ENCODE peak calls at places on chromosomes 4 and X, in four cellular contexts. B is fibroblast of lung, S is tibial nerve, C is Calu3. A is an unnamed sample.

GRCh38 chrX:53300157-53300556 is 18.8 kb upstream of the IQSEC2 start:
- DNase-seq in S (no peak), B (no peak), C (no peak), A (no peak)

GRCh38 chr4:163300445-163300844 is 32.0 kb downstream of the NPY1R start:
- DNase-seq in S (no peak), B (no peak), C (no peak), A (no peak)

GRCh38 chr4:99947608-99948007 is 1.2 kb upstream of the DNAJB14 start:
- DNase-seq in B (no peak), C (no peak), S (no peak), A (no peak)

GRCh38 chrX:80022363-80023031 is 7.9 kb downstream of the TBX22 start:
- DNase-seq in C (no peak), B (no peak), S (no peak), A (no peak)

GRCh38 chr4:123746981-123747380 is 350.4 kb downstream of the SPRY1 start:
- DNase-seq in S (no peak), B (no peak), C (no peak), A (no peak)

GRCh38 chr4:155592568-155593343 is 73.9 kb upstream of the GUCY1A1 start:
- DNase-seq in C (no peak), S (no peak), B (peak; percentile 70), A (no peak)

GRCh38 chrX:84188320-84188834 is 378 bp upstream of the RPS6KA6 start:
- DNase-seq in C (peak; percentile 58), S (no peak), B (peak; percentile 60), A (peak; percentile 57)

GRCh38 chr4:183118585-183118984 is 19.5 kb downstream of the WWC2 start:
- DNase-seq in B (peak; percentile 98), S (no peak), C (no peak), A (no peak)

GRCh38 chr4:184857446-184858121 is 31.8 kb upstream of the ACSL1 start:
- DNase-seq in C (no peak), B (no peak), S (no peak), A (no peak)

GRCh38 chr4:38179690-38180299 is 219.6 kb downstream of the PTTG2 start:
- DNase-seq in B (peak; percentile 85), C (peak; percentile 73), S (peak; percentile 61), A (peak; percentile 71)

GRCh38 chrX:25144043-25144940 is 128.5 kb upstream of the ARX start:
- DNase-seq in B (peak; percentile 36), C (peak; percentile 57), S (peak; percentile 49), A (peak; percentile 48)

GRCh38 chr4:151563194-151563593 is 154.2 kb downstream of the FHIP1A start:
- DNase-seq in S (no peak), C (peak; percentile 7), B (peak; percentile 34), A (no peak)

GRCh38 chr4:18034099-18034498 is 12.5 kb upstream of the LCORL start:
- DNase-seq in B (no peak), C (no peak), S (no peak), A (no peak)

GRCh38 chr4:185773419-185773818 is 38.6 kb downstream of the SORBS2 start:
- DNase-seq in B (no peak), C (no peak), S (no peak), A (no peak)

GRCh38 chr4:108473163-108473720 is 147.1 kb upstream of the RPL34 start:
- DNase-seq in S (no peak), B (no peak), C (no peak), A (no peak)

GRCh38 chr4:7263166-7263565 is 70.8 kb downstream of the SORCS2 start:
- DNase-seq in C (no peak), B (no peak), S (no peak), A (no peak)

GRCh38 chrX:4277122-4277521 is 563.7 kb upstream of the PRKX start:
- DNase-seq in S (no peak), C (no peak), B (no peak), A (no peak)
- TF ChIP-seq CTCF in S (no peak), C (peak; percentile 16), B (no peak), A (peak; percentile 19)

DNA sequence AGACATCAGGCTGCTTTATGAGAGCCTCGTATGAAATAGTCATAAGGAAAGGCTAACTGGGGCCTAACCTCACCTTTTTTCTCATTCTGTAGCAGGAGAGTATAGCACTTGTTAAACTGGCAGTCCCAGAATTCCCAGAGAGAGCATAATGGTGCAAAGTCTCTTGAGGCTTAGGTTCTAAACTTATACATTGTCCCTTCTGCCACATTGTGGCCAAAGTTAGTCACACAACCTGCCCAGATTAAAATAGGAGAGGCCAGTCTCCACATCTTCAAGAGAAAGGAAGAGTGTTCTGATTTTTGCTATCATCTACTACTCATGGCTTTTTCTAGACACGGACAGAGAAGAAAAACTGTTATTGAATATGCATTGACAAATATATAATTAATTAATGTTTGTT is 1588.9 kb upstream of the PCDH7 start:
- DNase-seq in B (no peak), S (no peak), C (no peak), A (no peak)
- TF ChIP-seq CTCF in B (no peak), S (no peak), C (no peak), A (peak; percentile 8)

DNA sequence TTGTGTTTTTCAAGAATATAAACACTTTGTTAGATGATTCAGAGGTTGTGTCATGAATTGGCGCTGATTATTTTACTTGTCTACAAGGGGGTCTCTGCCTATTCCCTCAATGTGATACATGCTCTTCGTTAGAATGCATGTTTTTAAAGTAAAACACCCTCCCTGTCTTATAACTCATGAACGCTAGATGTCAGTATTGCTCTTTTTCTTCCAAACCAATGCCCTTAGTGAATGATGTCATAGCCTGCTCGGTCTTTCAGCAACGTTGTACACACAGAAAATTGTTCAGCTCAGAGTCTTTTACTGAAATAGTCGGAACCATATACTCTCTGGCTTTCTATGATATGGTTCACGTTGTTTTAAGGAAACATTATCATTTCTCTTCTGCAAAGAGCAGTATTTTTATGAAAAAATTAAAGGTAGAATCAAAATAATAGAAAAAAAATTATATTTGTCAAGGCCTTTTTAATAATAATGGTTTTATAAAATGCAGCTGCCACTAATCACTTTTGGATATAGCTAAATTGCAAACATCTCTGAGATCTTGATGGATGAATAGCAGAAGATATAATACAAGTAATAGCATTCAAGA is 292.9 kb downstream of the TLL1 start:
- DNase-seq in C (peak; percentile 16), B (peak; percentile 66), S (no peak), A (peak; percentile 9)
- TF ChIP-seq CTCF in C (peak; percentile 16), B (peak; percentile 67), S (peak; percentile 66), A (peak; percentile 82)

GRCh38 chr4:8679032-8679431 is 86.5 kb downstream of the CPZ start:
- DNase-seq in C (no peak), S (no peak), B (no peak), A (no peak)
- TF ChIP-seq CTCF in C (no peak), S (no peak), B (no peak), A (no peak)

DNA sequence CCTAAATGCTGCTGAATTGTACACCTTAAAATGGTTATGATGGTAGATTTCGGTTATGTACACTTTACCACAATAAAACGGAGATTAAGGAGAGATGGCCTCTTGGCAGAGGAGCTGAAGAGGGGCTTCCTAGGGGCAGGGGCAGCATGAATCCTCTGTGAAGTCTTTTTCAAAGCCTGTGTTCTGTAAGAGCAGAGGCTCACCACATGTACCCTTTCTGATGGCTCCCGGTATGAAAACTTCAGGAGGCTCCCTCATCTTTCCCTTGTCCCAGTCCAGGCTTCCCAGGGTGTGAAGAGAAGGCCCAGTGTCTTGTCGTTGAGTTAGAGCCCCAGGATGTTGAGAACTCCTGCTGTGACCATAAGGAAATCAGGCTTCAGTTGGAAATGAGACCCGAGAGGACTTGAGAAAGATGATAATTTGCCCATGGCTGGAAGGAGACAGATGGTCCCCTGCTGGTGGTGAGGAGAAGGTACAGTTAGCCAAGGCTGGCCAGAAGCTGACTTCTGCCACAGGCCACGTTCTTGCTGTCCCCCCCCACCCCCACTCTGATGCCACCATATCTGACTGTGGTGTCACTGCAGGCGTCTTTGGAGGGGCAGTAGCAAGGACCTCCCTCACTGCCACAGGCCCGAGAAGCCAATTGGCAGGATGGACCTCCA is 31.8 kb upstream of the MTM1 start:
- DNase-seq in S (no peak), B (no peak), C (no peak), A (no peak)
- TF ChIP-seq CTCF in S (peak; percentile 5), B (no peak), C (peak; percentile 19), A (peak; percentile 28)

DNA sequence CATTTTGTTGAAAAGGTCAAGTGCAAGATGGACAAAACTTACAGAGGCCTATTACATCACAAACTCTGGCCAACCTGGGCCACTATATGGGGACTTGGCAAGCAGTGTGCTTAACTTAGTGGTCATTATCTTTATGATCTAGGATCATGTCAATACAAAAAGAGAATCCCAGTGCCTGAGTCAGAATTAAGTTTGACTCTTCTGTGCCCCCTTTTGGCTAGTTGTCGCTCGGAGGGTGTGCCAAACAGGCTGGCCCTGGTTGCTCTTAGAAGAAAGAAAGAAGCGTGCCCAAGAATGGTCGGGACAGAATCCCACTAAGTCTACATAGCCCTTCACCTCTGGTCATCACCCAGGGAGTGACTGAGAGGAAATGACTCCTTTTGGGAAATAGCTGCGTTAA is 100.1 kb downstream of the EIF4E start:
- DNase-seq in S (no peak), C (peak; percentile 12), B (peak; percentile 3), A (no peak)
- TF ChIP-seq CTCF in S (no peak), C (no peak), B (peak; percentile 11), A (no peak)

GRCh38 chrX:154751669-154752271 is 893 bp upstream of the GAB3 start:
- DNase-seq in B (no peak), C (no peak), S (no peak), A (no peak)
- TF ChIP-seq CTCF in B (no peak), C (no peak), S (no peak), A (no peak)

DNA sequence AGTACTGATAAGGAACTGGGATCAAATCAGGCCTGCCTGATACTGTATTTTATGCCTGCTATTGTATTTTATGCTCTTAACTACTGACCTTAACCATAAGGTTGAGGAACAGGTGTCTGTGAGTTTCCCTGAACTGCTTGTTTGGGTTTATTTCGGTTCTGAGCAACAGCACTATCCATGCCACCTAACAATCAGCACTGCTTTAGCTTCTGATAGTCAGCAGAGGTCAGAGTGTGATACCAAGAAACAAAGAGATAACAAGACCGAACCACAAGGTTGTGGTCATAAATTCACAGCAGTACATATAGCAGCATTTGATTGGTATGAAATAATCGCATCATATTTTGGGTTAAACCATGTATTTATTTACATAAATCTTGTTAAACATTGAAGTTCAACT is 362.2 kb downstream of the FGF13 start:
- DNase-seq in S (no peak), C (no peak), B (no peak), A (no peak)
- TF ChIP-seq CTCF in S (no peak), C (no peak), B (no peak), A (no peak)

GRCh38 chr4:135418353-135418752 is 1216.8 kb upstream of the PABPC4L start:
- DNase-seq in C (no peak), B (peak; percentile 29), S (no peak), A (no peak)
- TF ChIP-seq CTCF in C (peak; percentile 27), B (peak; percentile 58), S (no peak), A (peak; percentile 40)